ENCODE peak calls at places on chromosomes 3 and 15, in four cellular contexts. G is astrocyte of the spinal cord, Z is sigmoid colon, T is right lobe of liver. I is an unnamed sample.

GRCh38 chr3:85670626-85671025 is 711.8 kb downstream of the CADM2 start:
- DNase-seq in G (peak), Z (no peak), T (no peak), I (no peak)

GRCh38 chr3:125214738-125215137 is 2.2 kb upstream of the SLC12A8 start:
- DNase-seq in G (no peak), Z (no peak), T (no peak), I (no peak)

GRCh38 chr15:101489236-101489632 is 273 bp downstream of the PCSK6 start:
- DNase-seq in G (no peak), Z (no peak), T (peak), I (no peak)

GRCh38 chr15:67253103-67253502 is 1.4 kb downstream of the AAGAB start:
- DNase-seq in G (no peak), Z (no peak), T (no peak), I (no peak)

GRCh38 chr3:77530870-77531269 is 491.0 kb downstream of the ROBO2 start:
- DNase-seq in G (no peak), Z (no peak), T (no peak), I (no peak)

GRCh38 chr3:147887797-147888196 is 478.6 kb downstream of the ZIC1 start:
- DNase-seq in G (no peak), Z (no peak), T (no peak), I (no peak)

GRCh38 chr15:66802087-66803001 is 100.3 kb downstream of the SMAD6 start:
- DNase-seq in G (peak), Z (no peak), T (no peak), I (no peak)

GRCh38 chr15:41284425-41285177 is 47.8 kb downstream of the OIP5 start:
- DNase-seq in G (no peak), Z (no peak), T (no peak), I (no peak)

GRCh38 chr3:25532763-25533162 is 104.7 kb downstream of the RARB start:
- DNase-seq in G (no peak), Z (no peak), T (no peak), I (no peak)

GRCh38 chr3:154316974-154317767 is 7.1 kb downstream of the DHX36 start:
- DNase-seq in G (no peak), Z (no peak), T (no peak), I (no peak)

GRCh38 chr3:29410660-29411405 is 130.0 kb downstream of the RBMS3 start:
- DNase-seq in G (no peak), Z (no peak), T (no peak), I (no peak)

GRCh38 chr3:10758304-10759037 is 57.6 kb upstream of the SLC6A11 start:
- DNase-seq in G (peak), Z (no peak), T (peak), I (peak)

GRCh38 chr3:169041677-169042171 is 621.8 kb downstream of the MECOM start:
- DNase-seq in G (peak), Z (no peak), T (no peak), I (no peak)

GRCh38 chr3:31092748-31093607 is 198.5 kb upstream of the GADL1 start:
- DNase-seq in G (no peak), Z (no peak), T (no peak), I (no peak)

GRCh38 chr3:189853906-189854305 is 222.7 kb downstream of the TP63 start:
- DNase-seq in G (no peak), Z (no peak), T (no peak), I (no peak)

GRCh38 chr15:70665599-70665998 is 97.8 kb downstream of the UACA start:
- DNase-seq in G (no peak), Z (no peak), T (no peak), I (no peak)

GRCh38 chr15:83474578-83474977 is 27.4 kb downstream of the SH3GL3 start:
- DNase-seq in G (no peak), Z (no peak), T (no peak), I (no peak)

GRCh38 chr3:132626955-132627354 is 29.9 kb downstream of the ACKR4 start:
- DNase-seq in G (no peak), Z (no peak), T (no peak), I (peak)

GRCh38 chr3:31247850-31248618 is 284.7 kb upstream of the STT3B start:
- DNase-seq in G (peak), Z (no peak), T (no peak), I (no peak)

GRCh38 chr3:196162679-196163078 is 48.5 kb downstream of the ZDHHC19 start:
- DNase-seq in G (no peak), Z (no peak), T (no peak), I (no peak)

GRCh38 chr3:151918253-151919029 is 45.0 kb downstream of the SUCNR1 start:
- DNase-seq in G (peak), Z (no peak), T (no peak), I (no peak)

GRCh38 chr3:8667429-8668091 is 23.0 kb upstream of the SSUH2 start:
- DNase-seq in G (no peak), Z (no peak), T (no peak), I (no peak)

GRCh38 chr3:37861540-37862051 is at the start of gene CTDSPL:
- DNase-seq in G (peak), Z (peak), T (peak), I (no peak)

GRCh38 chr3:192445768-192446644 is 281.3 kb downstream of the FGF12 start:
- DNase-seq in G (no peak), Z (no peak), T (no peak), I (no peak)

GRCh38 chr15:88399021-88399685 is 68.0 kb downstream of the MRPL46 start:
- DNase-seq in G (no peak), Z (no peak), T (no peak), I (no peak)

GRCh38 chr3:175591375-175591774 is 732.2 kb downstream of the NAALADL2 start:
- DNase-seq in G (no peak), Z (no peak), T (no peak), I (no peak)

GRCh38 chr15:100732359-100733055 is 130.1 kb downstream of the ASB7 start:
- DNase-seq in G (peak), Z (no peak), T (no peak), I (no peak)

GRCh38 chr15:70046716-70047369 is 50.9 kb downstream of the TLE3 start:
- DNase-seq in G (no peak), Z (peak), T (peak), I (peak)

GRCh38 chr3:15164356-15164755 is 41.7 kb upstream of the CAPN7 start:
- DNase-seq in G (no peak), Z (no peak), T (no peak), I (no peak)

GRCh38 chr3:150238995-150239612 is 169.0 kb upstream of the TSC22D2 start:
- DNase-seq in G (no peak), Z (no peak), T (no peak), I (no peak)

GRCh38 chr3:145750657-145751056 is 410.3 kb downstream of the PLOD2 start:
- DNase-seq in G (no peak), Z (no peak), T (no peak), I (no peak)
- TF ChIP-seq CTCF in G (no peak), Z (no peak), T (no peak), I (no peak)

GRCh38 chr15:52294881-52295420 is 653 bp downstream of the MYO5C start:
- DNase-seq in G (no peak), Z (no peak), T (no peak), I (no peak)
- H3K4me3 ChIP-seq in G (peak), Z (peak), T (peak), I (peak)

GRCh38 chr15:77632760-77633133 is at the start of gene LINGO1:
- DNase-seq in G (no peak), Z (no peak), T (no peak), I (no peak)

GRCh38 chr15:77629070-77630030 is 3.4 kb downstream of the LINGO1 start:
- DNase-seq in G (no peak), Z (no peak), T (no peak), I (no peak)

GRCh38 chr15:77631790-77632551 is 741 bp downstream of the LINGO1 start:
- DNase-seq in G (no peak), Z (no peak), T (no peak), I (no peak)

GRCh38 chr15:77630064-77630463 is 2.6 kb downstream of the LINGO1 start:
- DNase-seq in G (no peak), Z (no peak), T (no peak), I (no peak)

DNA sequence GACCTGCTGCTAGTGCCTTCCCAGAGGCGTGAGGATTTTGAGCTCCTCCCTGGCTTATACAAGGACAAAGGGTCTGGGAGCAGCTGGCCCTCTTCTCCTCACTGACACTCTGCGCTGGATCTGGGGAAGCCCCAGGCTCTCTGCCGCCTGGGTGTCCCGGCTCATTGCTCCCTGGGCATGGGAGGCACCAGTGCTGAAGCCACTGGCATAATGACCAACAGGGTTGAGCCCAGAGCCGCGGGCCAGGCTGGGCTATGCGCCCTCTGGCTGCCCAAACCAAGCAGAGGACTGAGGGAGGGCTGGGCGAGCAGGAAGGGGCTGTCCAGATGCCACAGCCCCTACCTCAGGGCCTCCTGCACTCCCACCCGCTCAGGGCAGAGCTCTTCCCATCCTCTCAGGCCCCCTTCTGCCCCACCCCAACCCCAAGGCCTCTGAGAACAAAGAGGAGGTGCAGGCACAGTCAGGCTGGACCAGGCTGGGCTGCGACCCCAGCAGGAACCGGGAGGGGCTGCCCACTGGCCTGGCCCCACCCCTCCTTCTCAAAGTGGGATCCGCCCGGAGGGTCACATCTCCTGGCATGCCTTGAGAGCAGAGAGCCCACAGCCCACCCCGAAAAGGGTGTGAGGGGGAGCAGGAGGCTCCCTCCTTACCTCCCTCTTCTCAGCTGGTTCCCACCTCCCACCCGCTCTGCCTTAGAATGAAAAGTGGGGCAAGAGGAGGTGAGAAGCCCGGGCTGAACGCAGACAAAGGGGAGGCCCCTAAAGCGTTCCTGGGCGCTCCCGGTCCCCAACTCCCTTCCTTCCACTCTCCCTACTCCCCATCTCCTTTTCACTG is 1.5 kb downstream of the LINGO1 start:
- DNase-seq in G (no peak), Z (no peak), T (no peak), I (no peak)
- TF ChIP-seq CTCF in G (peak), Z (no peak), T (no peak), I (no peak)

GRCh38 chr15:52784799-52785671 is 5.1 kb downstream of the ONECUT1 start:
- DNase-seq in G (no peak), Z (no peak), T (peak), I (no peak)
- H3K4me3 ChIP-seq in G (no peak), Z (no peak), T (peak), I (no peak)

GRCh38 chr3:104458657-104459056 is 908.1 kb upstream of the ALCAM start:
- DNase-seq in G (no peak), Z (no peak), T (no peak), I (no peak)
- TF ChIP-seq CTCF in G (no peak), Z (no peak), T (no peak), I (no peak)

DNA sequence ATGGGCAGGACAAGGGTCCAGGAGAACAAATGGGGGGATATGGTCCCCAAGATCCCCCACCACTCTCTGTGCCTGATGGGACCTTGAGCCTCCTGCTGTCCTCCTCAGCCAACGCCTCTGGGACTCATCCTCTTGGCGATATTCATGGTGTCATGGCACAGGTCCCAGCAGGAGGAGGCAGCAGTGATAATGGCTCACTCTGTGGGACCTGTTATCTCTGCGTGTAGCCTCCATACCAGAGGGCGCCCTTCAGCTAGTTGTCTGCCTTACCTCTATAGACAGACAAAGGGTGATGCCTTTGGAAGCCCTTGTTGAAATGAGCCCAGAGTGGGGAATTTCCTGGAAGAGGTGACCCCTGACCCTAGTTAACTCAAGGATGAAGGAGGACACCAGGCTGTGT is 7.4 kb downstream of the ZBTB47 start:
- DNase-seq in G (no peak), Z (no peak), T (no peak), I (no peak)
- H3K4me3 ChIP-seq in G (no peak), Z (no peak), T (no peak), I (no peak)

GRCh38 chr3:138946554-138947302 is at the start of the genes FOXL2 and FOXL2NB:
- DNase-seq in G (peak), Z (no peak), T (no peak), I (no peak)

GRCh38 chr3:138944136-138944658 is 2.7 kb downstream of the FOXL2 start:
- DNase-seq in G (peak), Z (no peak), T (no peak), I (no peak)

GRCh38 chr3:138947303-138948121 is 495 bp downstream of the FOXL2NB start:
- DNase-seq in G (no peak), Z (no peak), T (no peak), I (no peak)

GRCh38 chr3:138944842-138945645 is 1.9 kb downstream of the FOXL2 start:
- DNase-seq in G (no peak), Z (no peak), T (no peak), I (no peak)

GRCh38 chr3:138945646-138946553 is 1.0 kb downstream of the FOXL2 start:
- DNase-seq in G (peak), Z (no peak), T (peak), I (no peak)
- TF ChIP-seq CTCF in G (peak), Z (no peak), T (peak), I (peak)

I was measured in RWPE2.